ENCODE peak calls at places on chromosomes 12 and 14, in six cellular contexts. One of them, this sample, is unnamed.
A peak's percentile ranks its signal among the peaks of the same experiment; 100 is the strongest.

GRCh38 chr12:51901881-51902280 is 5.4 kb upstream of the ACVRL1 start:
- DNase-seq in stimulated activated naive CD4-positive, alpha-beta T cell: no peak
- DNase-seq in AG20443: no peak
- DNase-seq in WTC11: no peak
- DNase-seq in GM18507: no peak
- DNase-seq in NCI-H2081: no peak
- DNase-seq in this sample: no peak

GRCh38 chr14:68958553-68958952 is 20.5 kb downstream of the ACTN1 start:
- DNase-seq in stimulated activated naive CD4-positive, alpha-beta T cell: no peak
- DNase-seq in AG20443: no peak
- DNase-seq in WTC11: no peak
- DNase-seq in GM18507: no peak
- DNase-seq in NCI-H2081: no peak
- DNase-seq in this sample: no peak

GRCh38 chr12:56601503-56601902 is 28.6 kb downstream of the BAZ2A start:
- DNase-seq in stimulated activated naive CD4-positive, alpha-beta T cell: no peak
- DNase-seq in AG20443: peak; percentile 29
- DNase-seq in WTC11: peak; percentile 53
- DNase-seq in GM18507: no peak
- DNase-seq in NCI-H2081: no peak
- DNase-seq in this sample: no peak

GRCh38 chr12:47757840-47758583 is 668 bp downstream of the RAPGEF3 start:
- DNase-seq in stimulated activated naive CD4-positive, alpha-beta T cell: no peak
- DNase-seq in AG20443: no peak
- DNase-seq in WTC11: no peak
- DNase-seq in GM18507: no peak
- DNase-seq in NCI-H2081: no peak
- DNase-seq in this sample: no peak

GRCh38 chr12:108620236-108620879 is 13.3 kb downstream of the SELPLG start:
- DNase-seq in stimulated activated naive CD4-positive, alpha-beta T cell: no peak
- DNase-seq in AG20443: no peak
- DNase-seq in WTC11: no peak
- DNase-seq in GM18507: no peak
- DNase-seq in NCI-H2081: no peak
- DNase-seq in this sample: no peak

GRCh38 chr12:101570022-101570421 is 24.7 kb upstream of the MYBPC1 start:
- DNase-seq in stimulated activated naive CD4-positive, alpha-beta T cell: no peak
- DNase-seq in AG20443: peak; percentile 47
- DNase-seq in WTC11: no peak
- DNase-seq in GM18507: no peak
- DNase-seq in NCI-H2081: peak; percentile 9
- DNase-seq in this sample: no peak

GRCh38 chr12:114626-115211 is 48.2 kb downstream of the IQSEC3 start:
- DNase-seq in stimulated activated naive CD4-positive, alpha-beta T cell: no peak
- DNase-seq in AG20443: no peak
- DNase-seq in WTC11: no peak
- DNase-seq in GM18507: no peak
- DNase-seq in NCI-H2081: no peak
- DNase-seq in this sample: no peak

GRCh38 chr12:10395390-10395998 is 5.7 kb upstream of the KLRK1 start:
- DNase-seq in stimulated activated naive CD4-positive, alpha-beta T cell: no peak
- DNase-seq in AG20443: peak; percentile 80
- DNase-seq in WTC11: peak; percentile 25
- DNase-seq in GM18507: no peak
- DNase-seq in NCI-H2081: peak; percentile 76
- DNase-seq in this sample: peak; percentile 15

GRCh38 chr14:92603309-92604257 is 90.0 kb downstream of the RIN3 start:
- DNase-seq in stimulated activated naive CD4-positive, alpha-beta T cell: peak; percentile 65
- DNase-seq in AG20443: peak; percentile 67
- DNase-seq in WTC11: no peak
- DNase-seq in GM18507: no peak
- DNase-seq in NCI-H2081: peak; percentile 29
- DNase-seq in this sample: no peak

GRCh38 chr14:51056431-51056830 is 38.5 kb downstream of the TRIM9 start:
- DNase-seq in stimulated activated naive CD4-positive, alpha-beta T cell: no peak
- DNase-seq in AG20443: no peak
- DNase-seq in WTC11: no peak
- DNase-seq in GM18507: no peak
- DNase-seq in NCI-H2081: no peak
- DNase-seq in this sample: no peak

GRCh38 chr12:122946690-122947271 is 19.5 kb downstream of the ABCB9 start:
- DNase-seq in stimulated activated naive CD4-positive, alpha-beta T cell: no peak
- DNase-seq in AG20443: peak; percentile 98
- DNase-seq in WTC11: no peak
- DNase-seq in GM18507: peak; percentile 60
- DNase-seq in NCI-H2081: no peak
- DNase-seq in this sample: peak; percentile 95

GRCh38 chr14:56891226-56891625 is 80.9 kb upstream of the OTX2 start:
- DNase-seq in stimulated activated naive CD4-positive, alpha-beta T cell: no peak
- DNase-seq in AG20443: no peak
- DNase-seq in WTC11: no peak
- DNase-seq in GM18507: no peak
- DNase-seq in NCI-H2081: no peak
- DNase-seq in this sample: no peak

GRCh38 chr14:104864267-104865068 is 600 bp upstream of the CEP170B start:
- DNase-seq in stimulated activated naive CD4-positive, alpha-beta T cell: no peak
- DNase-seq in AG20443: peak; percentile 42
- DNase-seq in WTC11: peak; percentile 91
- DNase-seq in GM18507: no peak
- DNase-seq in NCI-H2081: no peak
- DNase-seq in this sample: no peak

GRCh38 chr12:27015730-27016076 is 1.5 kb upstream of the TM7SF3 start:
- DNase-seq in stimulated activated naive CD4-positive, alpha-beta T cell: peak; percentile 25
- DNase-seq in AG20443: peak; percentile 28
- DNase-seq in WTC11: no peak
- DNase-seq in GM18507: no peak
- DNase-seq in NCI-H2081: no peak
- DNase-seq in this sample: no peak

GRCh38 chr12:27018071-27018470 is 3.9 kb upstream of the TM7SF3 start:
- DNase-seq in stimulated activated naive CD4-positive, alpha-beta T cell: no peak
- DNase-seq in AG20443: no peak
- DNase-seq in WTC11: no peak
- DNase-seq in GM18507: no peak
- DNase-seq in NCI-H2081: no peak
- DNase-seq in this sample: no peak

GRCh38 chr12:123912415-123913385 is 59.9 kb downstream of the CCDC92 start:
- DNase-seq in stimulated activated naive CD4-positive, alpha-beta T cell: no peak
- DNase-seq in AG20443: no peak
- DNase-seq in WTC11: no peak
- DNase-seq in GM18507: no peak
- DNase-seq in NCI-H2081: peak; percentile 37
- DNase-seq in this sample: no peak

GRCh38 chr14:106681161-106681955 is 1155.0 kb downstream of the TMEM121 start:
- DNase-seq in stimulated activated naive CD4-positive, alpha-beta T cell: no peak
- DNase-seq in AG20443: no peak
- DNase-seq in WTC11: no peak
- DNase-seq in GM18507: no peak
- DNase-seq in NCI-H2081: no peak
- DNase-seq in this sample: no peak

GRCh38 chr12:16622315-16622714 is 16.4 kb upstream of the LMO3 start:
- DNase-seq in stimulated activated naive CD4-positive, alpha-beta T cell: no peak
- DNase-seq in AG20443: no peak
- DNase-seq in WTC11: no peak
- DNase-seq in GM18507: no peak
- DNase-seq in NCI-H2081: no peak
- DNase-seq in this sample: no peak

GRCh38 chr12:91542048-91542447 is 359.4 kb upstream of the DCN start:
- DNase-seq in stimulated activated naive CD4-positive, alpha-beta T cell: no peak
- DNase-seq in AG20443: no peak
- DNase-seq in WTC11: no peak
- DNase-seq in GM18507: no peak
- DNase-seq in NCI-H2081: no peak
- DNase-seq in this sample: no peak

GRCh38 chr14:71130491-71131179 is 223.4 kb downstream of the PCNX1 start:
- DNase-seq in stimulated activated naive CD4-positive, alpha-beta T cell: no peak
- DNase-seq in AG20443: no peak
- DNase-seq in WTC11: no peak
- DNase-seq in GM18507: no peak
- DNase-seq in NCI-H2081: no peak
- DNase-seq in this sample: no peak

GRCh38 chr12:10718279-10718821 is 4.8 kb downstream of the YBX3 start:
- DNase-seq in stimulated activated naive CD4-positive, alpha-beta T cell: no peak
- DNase-seq in AG20443: peak; percentile 34
- DNase-seq in WTC11: no peak
- DNase-seq in GM18507: no peak
- DNase-seq in NCI-H2081: no peak
- DNase-seq in this sample: no peak

GRCh38 chr14:95490127-95490526 is 26.3 kb downstream of the SYNE3 start:
- DNase-seq in stimulated activated naive CD4-positive, alpha-beta T cell: no peak
- DNase-seq in AG20443: no peak
- DNase-seq in WTC11: no peak
- DNase-seq in GM18507: no peak
- DNase-seq in NCI-H2081: peak; percentile 76
- DNase-seq in this sample: no peak

GRCh38 chr12:42180990-42181611 is 36.4 kb upstream of the GXYLT1 start:
- DNase-seq in stimulated activated naive CD4-positive, alpha-beta T cell: no peak
- DNase-seq in AG20443: peak; percentile 11
- DNase-seq in WTC11: no peak
- DNase-seq in GM18507: no peak
- DNase-seq in NCI-H2081: no peak
- DNase-seq in this sample: no peak

GRCh38 chr12:15788266-15789214 is 648 bp downstream of the EPS8 start:
- DNase-seq in stimulated activated naive CD4-positive, alpha-beta T cell: peak; percentile 42
- DNase-seq in AG20443: peak; percentile 48
- DNase-seq in WTC11: peak; percentile 59
- DNase-seq in GM18507: no peak
- DNase-seq in NCI-H2081: peak; percentile 38
- DNase-seq in this sample: peak; percentile 12

GRCh38 chr14:43765474-43765873 is 741.6 kb downstream of the FSCB start:
- DNase-seq in stimulated activated naive CD4-positive, alpha-beta T cell: no peak
- DNase-seq in AG20443: no peak
- DNase-seq in WTC11: no peak
- DNase-seq in GM18507: no peak
- DNase-seq in NCI-H2081: no peak
- DNase-seq in this sample: no peak

GRCh38 chr12:127373572-127373971 is 893.4 kb upstream of the TMEM132C start:
- DNase-seq in stimulated activated naive CD4-positive, alpha-beta T cell: no peak
- DNase-seq in AG20443: no peak
- DNase-seq in WTC11: no peak
- DNase-seq in GM18507: no peak
- DNase-seq in NCI-H2081: no peak
- DNase-seq in this sample: no peak

GRCh38 chr12:104133861-104134260 is 4.1 kb downstream of the NFYB start:
- DNase-seq in stimulated activated naive CD4-positive, alpha-beta T cell: no peak
- DNase-seq in AG20443: peak; percentile 17
- DNase-seq in WTC11: no peak
- DNase-seq in GM18507: no peak
- DNase-seq in NCI-H2081: no peak
- DNase-seq in this sample: no peak

GRCh38 chr14:52922656-52923055 is 28.2 kb downstream of the FERMT2 start:
- DNase-seq in stimulated activated naive CD4-positive, alpha-beta T cell: no peak
- DNase-seq in AG20443: peak; percentile 32
- DNase-seq in WTC11: no peak
- DNase-seq in GM18507: no peak
- DNase-seq in NCI-H2081: no peak
- DNase-seq in this sample: no peak

GRCh38 chr14:76576047-76576741 is 185.1 kb upstream of the VASH1 start:
- DNase-seq in stimulated activated naive CD4-positive, alpha-beta T cell: no peak
- DNase-seq in AG20443: no peak
- DNase-seq in WTC11: no peak
- DNase-seq in GM18507: no peak
- DNase-seq in NCI-H2081: no peak
- DNase-seq in this sample: no peak

GRCh38 chr12:47867496-47867941 is 37.3 kb downstream of the VDR start:
- DNase-seq in stimulated activated naive CD4-positive, alpha-beta T cell: no peak
- DNase-seq in AG20443: peak; percentile 89
- DNase-seq in WTC11: no peak
- DNase-seq in GM18507: no peak
- DNase-seq in NCI-H2081: no peak
- DNase-seq in this sample: peak; percentile 82

GRCh38 chr12:47366203-47366978 is 286.6 kb upstream of the AMIGO2 start:
- DNase-seq in stimulated activated naive CD4-positive, alpha-beta T cell: no peak
- DNase-seq in AG20443: peak; percentile 24
- DNase-seq in WTC11: no peak
- DNase-seq in GM18507: no peak
- DNase-seq in NCI-H2081: no peak
- DNase-seq in this sample: no peak

GRCh38 chr14:101232340-101233015 is 328.8 kb upstream of the DIO3 start:
- DNase-seq in stimulated activated naive CD4-positive, alpha-beta T cell: no peak
- DNase-seq in AG20443: no peak
- DNase-seq in WTC11: no peak
- DNase-seq in GM18507: no peak
- DNase-seq in NCI-H2081: no peak
- DNase-seq in this sample: no peak

GRCh38 chr14:59422069-59422881 is 42.9 kb downstream of the GPR135 start:
- DNase-seq in stimulated activated naive CD4-positive, alpha-beta T cell: no peak
- DNase-seq in AG20443: no peak
- DNase-seq in WTC11: no peak
- DNase-seq in GM18507: no peak
- DNase-seq in NCI-H2081: no peak
- DNase-seq in this sample: no peak

GRCh38 chr12:10048531-10048930 is 18.0 kb downstream of the CLEC9A start:
- DNase-seq in stimulated activated naive CD4-positive, alpha-beta T cell: no peak
- DNase-seq in AG20443: no peak
- DNase-seq in WTC11: no peak
- DNase-seq in GM18507: no peak
- DNase-seq in NCI-H2081: no peak
- DNase-seq in this sample: no peak

This sample was measured in H54.